ENCODE peak calls at places on chromosomes 12 and 14, in eight cellular contexts. J is stomach, I is aorta, P is Peyer's patch, B is foreskin fibroblast, D is SK-N-SH, C is GM23338, H is skeletal muscle cell. U is an unnamed sample.

GRCh38 chr14:78997811-78998210 is 827.6 kb downstream of the NRXN3 start:
- DNase-seq in J (no peak), I (no peak), P (no peak), B (no peak), D (peak; percentile 4), C (no peak), H (no peak), U (no peak)

GRCh38 chr12:6089041-6089823 is 35.2 kb downstream of the VWF start:
- DNase-seq in J (no peak), I (no peak), P (peak; percentile 78), B (peak; percentile 57), D (no peak), C (peak; percentile 53), H (no peak), U (peak; percentile 17)

GRCh38 chr12:121990692-121991603 is 30.7 kb upstream of the BCL7A start:
- DNase-seq in J (no peak), I (no peak), P (no peak), B (peak; percentile 82), D (no peak), C (no peak), H (no peak), U (no peak)

GRCh38 chr14:87391066-87391465 is 601.9 kb downstream of the GALC start:
- DNase-seq in J (no peak), I (no peak), P (no peak), B (no peak), D (no peak), C (no peak), H (no peak), U (no peak)

GRCh38 chr12:7369274-7369729 is 65.4 kb downstream of the ACSM4 start:
- DNase-seq in J (no peak), I (no peak), P (no peak), B (peak; percentile 73), D (peak; percentile 76), C (no peak), H (no peak), U (no peak)

GRCh38 chr14:103130017-103130764 is 6.9 kb downstream of the TNFAIP2 start:
- DNase-seq in J (no peak), I (no peak), P (no peak), B (no peak), D (peak; percentile 39), C (no peak), H (no peak), U (no peak)

GRCh38 chr14:60655114-60655897 is 6.0 kb upstream of the SIX1 start:
- DNase-seq in J (no peak), I (no peak), P (no peak), B (no peak), D (peak; percentile 41), C (peak; percentile 82), H (no peak), U (no peak)

GRCh38 chr14:25406818-25407217 is 356.9 kb upstream of the STXBP6 start:
- DNase-seq in J (no peak), I (no peak), P (peak; percentile 48), B (no peak), D (no peak), C (peak; percentile 90), H (no peak), U (no peak)

GRCh38 chr12:65474831-65475230 is 196.3 kb downstream of the MSRB3 start:
- DNase-seq in J (no peak), I (no peak), P (no peak), B (no peak), D (no peak), C (no peak), H (no peak), U (no peak)

GRCh38 chr12:29104495-29104894 is 44.6 kb upstream of the FAR2 start:
- DNase-seq in J (no peak), I (no peak), P (no peak), B (no peak), D (no peak), C (no peak), H (no peak), U (no peak)

GRCh38 chr12:25404955-25405354 is 148.1 kb downstream of the LMNTD1 start:
- DNase-seq in J (peak; percentile 39), I (no peak), P (no peak), B (no peak), D (no peak), C (peak; percentile 16), H (no peak), U (no peak)

GRCh38 chr12:24042651-24043050 is 93.2 kb upstream of the SOX5 start:
- DNase-seq in J (no peak), I (no peak), P (no peak), B (no peak), D (no peak), C (no peak), H (no peak), U (no peak)

GRCh38 chr12:98440165-98440581 is 75.2 kb upstream of the TMPO start:
- DNase-seq in J (peak; percentile 35), I (no peak), P (peak; percentile 58), B (peak; percentile 77), D (no peak), C (no peak), H (peak; percentile 93), U (no peak)

GRCh38 chr12:4228122-4228580 is 45.4 kb upstream of the CCND2 start:
- DNase-seq in J (no peak), I (no peak), P (no peak), B (no peak), D (no peak), C (peak; percentile 91), H (no peak), U (no peak)

GRCh38 chr12:40034156-40034555 is 71.7 kb downstream of the SLC2A13 start:
- DNase-seq in J (no peak), I (no peak), P (no peak), B (no peak), D (no peak), C (no peak), H (no peak), U (no peak)

GRCh38 chr12:40031965-40032364 is 73.9 kb downstream of the SLC2A13 start:
- DNase-seq in J (no peak), I (no peak), P (no peak), B (no peak), D (no peak), C (no peak), H (no peak), U (no peak)

GRCh38 chr12:40034712-40035111 is 71.2 kb downstream of the SLC2A13 start:
- DNase-seq in J (no peak), I (no peak), P (no peak), B (no peak), D (no peak), C (peak; percentile 18), H (no peak), U (no peak)

GRCh38 chr12:40032433-40033259 is 73.2 kb downstream of the SLC2A13 start:
- DNase-seq in J (no peak), I (no peak), P (no peak), B (no peak), D (no peak), C (peak; percentile 85), H (no peak), U (no peak)

DNA sequence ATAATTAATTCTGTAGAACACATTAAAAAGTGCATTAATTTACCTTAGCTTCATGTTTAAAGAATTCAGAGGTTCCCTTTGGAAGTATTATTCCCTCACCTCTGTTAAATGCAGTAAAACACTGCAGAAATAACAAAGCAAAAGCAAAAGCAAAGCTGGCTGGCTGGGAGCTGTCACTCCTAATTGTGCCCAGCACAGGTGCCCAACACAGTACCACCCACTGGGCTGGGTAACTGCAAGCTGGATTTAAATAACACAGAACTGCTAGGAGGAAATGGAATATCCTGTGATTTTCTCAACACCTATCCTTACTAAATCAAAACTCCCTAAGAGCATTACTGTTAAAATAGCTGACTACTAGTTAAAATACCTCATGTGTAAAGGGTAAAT is 72.6 kb downstream of the SLC2A13 start:
- DNase-seq in J (peak; percentile 48), I (no peak), P (peak; percentile 58), B (no peak), D (no peak), C (peak; percentile 57), H (no peak), U (no peak)
- H3K4me3 ChIP-seq in J (no peak overlapping the region), I (no peak overlapping the region), P (no peak overlapping the region), B (no peak overlapping the region), D (no peak overlapping the region), C (no peak overlapping the region), H (no peak overlapping the region), U (no peak overlapping the region)

GRCh38 chr12:95984685-95985084 is 11.5 kb downstream of the HAL start:
- DNase-seq in J (no peak), I (no peak), P (no peak), B (no peak), D (no peak), C (no peak), H (no peak), U (no peak)

GRCh38 chr12:95989504-95990123 is 6.5 kb downstream of the HAL start:
- DNase-seq in J (no peak), I (no peak), P (no peak), B (no peak), D (peak; percentile 64), C (no peak), H (no peak), U (no peak)

GRCh38 chr12:95990136-95990535 is 6.0 kb downstream of the HAL start:
- DNase-seq in J (no peak), I (no peak), P (no peak), B (no peak), D (no peak), C (peak; percentile 9), H (no peak), U (no peak)

GRCh38 chr12:95988506-95989275 is 7.5 kb downstream of the HAL start:
- DNase-seq in J (no peak), I (no peak), P (no peak), B (no peak), D (no peak), C (no peak), H (no peak), U (no peak)

GRCh38 chr12:95986635-95987535 is 9.3 kb downstream of the HAL start:
- DNase-seq in J (no peak), I (no peak), P (no peak), B (no peak), D (no peak), C (peak; percentile 52), H (no peak), U (no peak)
- H3K4me3 ChIP-seq in J (no peak overlapping the region), I (no peak overlapping the region), P (no peak overlapping the region), B (no peak overlapping the region), D (no peak overlapping the region), C (no peak overlapping the region), H (no peak overlapping the region), U (no peak overlapping the region)

DNA sequence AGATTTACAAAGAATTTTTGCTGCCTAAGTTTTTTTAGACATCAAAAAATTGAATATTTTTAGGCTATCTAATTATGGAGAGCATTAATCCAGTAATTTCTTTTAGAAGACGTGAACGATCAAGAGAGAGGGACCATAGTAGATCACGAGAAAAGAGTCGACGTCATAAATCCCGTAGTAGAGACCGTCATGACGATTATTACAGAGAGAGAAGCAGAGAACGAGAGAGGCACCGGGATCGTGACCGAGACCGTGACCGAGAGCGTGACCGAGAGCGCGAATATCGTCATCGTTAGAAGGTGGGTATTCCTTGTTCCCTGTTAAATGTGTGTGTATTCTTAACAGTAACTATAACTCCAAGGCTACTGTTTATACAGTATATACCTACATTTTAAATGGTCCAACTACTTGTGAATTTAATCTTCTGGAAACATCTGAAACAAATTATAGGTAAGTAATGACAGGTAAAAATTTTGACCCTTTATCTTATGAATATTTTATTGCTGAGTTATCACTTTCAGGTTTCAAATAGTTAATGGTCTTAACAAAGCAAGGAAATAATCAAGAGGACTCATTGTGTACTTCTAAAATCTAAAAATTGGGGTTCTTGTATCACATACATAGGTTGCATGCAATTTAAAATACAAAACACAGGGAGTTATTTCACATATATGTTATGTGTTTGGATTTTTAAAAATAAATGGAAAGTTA is 23.1 kb downstream of the CPSF6 start:
- DNase-seq in J (no peak), I (no peak), P (no peak), B (no peak), D (no peak), C (no peak), H (no peak), U (no peak)
- H3K4me3 ChIP-seq in J (no peak overlapping the region), I (no peak overlapping the region), P (no peak overlapping the region), B (no peak overlapping the region), D (no peak overlapping the region), C (no peak overlapping the region), H (no peak overlapping the region), U (no peak overlapping the region)

GRCh38 chr12:46369095-46369473 is 3.5 kb downstream of the SLC38A2 start:
- DNase-seq in J (no peak), I (no peak), P (no peak), B (no peak), D (no peak), C (no peak), H (no peak), U (no peak)
- H3K4me3 ChIP-seq in J (peak overlapping the region; percentile 100), I (peak overlapping the region; percentile 98), P (peak overlapping the region; percentile 22), B (peak overlapping the region; percentile 84), D (peak overlapping the region; percentile 82), C (peak overlapping the region; percentile 83), H (peak overlapping the region; percentile 68), U (no peak overlapping the region)

U was measured in HAP-1.